ENCODE peak calls at places on chromosomes 6 and 20, in seven cellular contexts. Q, W, Y, D, U, F and B are unnamed samples.

GRCh38 chr6:143843689-143844405 is 709 bp downstream of the LTV1 start:
- DNase-seq in Q (no peak), W (no peak), Y (no peak), D (no peak), U (no peak), F (peak), B (peak)

GRCh38 chr20:64066984-64067605 is 4.1 kb downstream of the TCEA2 start:
- DNase-seq in Q (no peak), W (no peak), Y (no peak), D (no peak), U (no peak), F (no peak), B (no peak)

GRCh38 chr6:97215157-97215769 is 67.8 kb downstream of the MMS22L start:
- DNase-seq in Q (no peak), W (no peak), Y (peak), D (no peak), U (peak), F (no peak), B (peak)

GRCh38 chr6:53290547-53291510 is 57.9 kb downstream of the ELOVL5 start:
- DNase-seq in Q (no peak), W (no peak), Y (no peak), D (no peak), U (no peak), F (no peak), B (no peak)

GRCh38 chr20:8788831-8789230 is 280.1 kb upstream of the PLCB4 start:
- DNase-seq in Q (no peak), W (no peak), Y (no peak), D (no peak), U (no peak), F (no peak), B (no peak)

GRCh38 chr20:36784900-36785299 is 11.3 kb upstream of the DSN1 start:
- DNase-seq in Q (no peak), W (no peak), Y (no peak), D (no peak), U (no peak), F (no peak), B (no peak)

GRCh38 chr6:167514524-167514923 is 189.6 kb downstream of the TTLL2 start:
- DNase-seq in Q (no peak), W (no peak), Y (no peak), D (no peak), U (no peak), F (no peak), B (no peak)

GRCh38 chr6:36836091-36836770 is 3.0 kb downstream of the CPNE5 start:
- DNase-seq in Q (no peak), W (no peak), Y (no peak), D (no peak), U (no peak), F (no peak), B (no peak)

GRCh38 chr6:30939473-30939872 is 1.3 kb upstream of the MUCL3 start:
- DNase-seq in Q (no peak), W (no peak), Y (no peak), D (no peak), U (no peak), F (no peak), B (no peak)

GRCh38 chr6:152897807-152898399 is 84.9 kb downstream of the FBXO5 start:
- DNase-seq in Q (peak), W (no peak), Y (peak), D (peak), U (peak), F (peak), B (peak)

GRCh38 chr6:89144358-89145041 is 1.4 kb upstream of the PM20D2 start:
- DNase-seq in Q (no peak), W (no peak), Y (peak), D (peak), U (no peak), F (no peak), B (no peak)

GRCh38 chr6:165219629-165220028 is 89.8 kb downstream of the C6orf118 start:
- DNase-seq in Q (no peak), W (no peak), Y (no peak), D (no peak), U (no peak), F (no peak), B (no peak)

GRCh38 chr6:7505196-7505699 is 36.2 kb upstream of the DSP start:
- DNase-seq in Q (no peak), W (no peak), Y (peak), D (peak), U (peak), F (no peak), B (peak)

GRCh38 chr6:138654715-138655634 is 118.6 kb upstream of the CCDC28A start:
- DNase-seq in Q (no peak), W (no peak), Y (no peak), D (no peak), U (no peak), F (no peak), B (peak)